ENCODE peak calls at places on chromosome 19, in four cellular contexts. One of them, this sample, is unnamed.
A peak's percentile ranks its signal among the peaks of the same experiment; 100 is the strongest.

GRCh38 chr19:35041548-35042055 is at the start of gene HPN:
- DNase-seq in K562: no peak
- DNase-seq in HepG2: peak; percentile 77
- DNase-seq in GM12878: no peak
- DNase-seq in this sample: no peak

GRCh38 chr19:6270822-6271221 is 9.0 kb downstream of the MLLT1 start:
- DNase-seq in HepG2: no peak
- DNase-seq in K562: no peak
- DNase-seq in GM12878: no peak
- DNase-seq in this sample: no peak

GRCh38 chr19:8358948-8359347 is 5.0 kb upstream of the ANGPTL4 start:
- DNase-seq in GM12878: no peak
- DNase-seq in K562: no peak
- DNase-seq in HepG2: no peak
- DNase-seq in this sample: no peak

GRCh38 chr19:48734625-48735024 is 5.8 kb downstream of the RASIP1 start:
- DNase-seq in HepG2: no peak
- DNase-seq in GM12878: no peak
- DNase-seq in K562: no peak
- DNase-seq in this sample: no peak

GRCh38 chr19:6219592-6220290 is 60.0 kb downstream of the MLLT1 start:
- DNase-seq in K562: no peak
- DNase-seq in HepG2: no peak
- DNase-seq in GM12878: no peak
- DNase-seq in this sample: no peak

GRCh38 chr19:18904334-18905057 is 8.5 kb upstream of the CERS1 start:
- DNase-seq in GM12878: no peak
- DNase-seq in HepG2: no peak
- DNase-seq in K562: no peak
- DNase-seq in this sample: no peak

GRCh38 chr19:49949735-49950589 is 11.0 kb downstream of the SIGLEC11 start:
- DNase-seq in K562: no peak
- DNase-seq in HepG2: no peak
- DNase-seq in GM12878: no peak
- DNase-seq in this sample: no peak

GRCh38 chr19:35592226-35592625 is 6.3 kb downstream of the PMIS2 start:
- DNase-seq in K562: peak; percentile 45
- DNase-seq in GM12878: no peak
- DNase-seq in HepG2: peak; percentile 53
- DNase-seq in this sample: peak; percentile 62

GRCh38 chr19:17304386-17305047 is 1.2 kb upstream of the MRPL34 start:
- DNase-seq in HepG2: no peak
- DNase-seq in K562: no peak
- DNase-seq in GM12878: no peak
- DNase-seq in this sample: no peak

GRCh38 chr19:10262771-10263170 is 8.1 kb upstream of the ICAM1 start:
- DNase-seq in K562: no peak
- DNase-seq in GM12878: no peak
- DNase-seq in HepG2: no peak
- DNase-seq in this sample: no peak

GRCh38 chr19:51398096-51398704 is 7.8 kb upstream of the C19orf84 start:
- DNase-seq in GM12878: no peak
- DNase-seq in K562: peak; percentile 43
- DNase-seq in HepG2: peak; percentile 40
- DNase-seq in this sample: peak; percentile 50

GRCh38 chr19:55750715-55751114 is 8.2 kb upstream of the RFPL4A start:
- DNase-seq in GM12878: no peak
- DNase-seq in HepG2: no peak
- DNase-seq in K562: no peak
- DNase-seq in this sample: no peak

GRCh38 chr19:27647423-27647822 is 1565.5 kb downstream of the UQCRFS1 start:
- DNase-seq in HepG2: no peak
- DNase-seq in GM12878: no peak
- DNase-seq in K562: no peak
- DNase-seq in this sample: no peak

GRCh38 chr19:32336259-32337111 is 8.9 kb upstream of the ZNF507 start:
- DNase-seq in K562: no peak
- DNase-seq in HepG2: peak; percentile 85
- DNase-seq in GM12878: no peak
- DNase-seq in this sample: peak; percentile 58

GRCh38 chr19:41868989-41869300 is 8.1 kb upstream of the CD79A start:
- DNase-seq in K562: no peak
- DNase-seq in GM12878: no peak
- DNase-seq in HepG2: no peak
- DNase-seq in this sample: no peak

GRCh38 chr19:35671818-35672217 is 5.5 kb downstream of the UPK1A start:
- DNase-seq in HepG2: peak; percentile 54
- DNase-seq in K562: peak; percentile 87
- DNase-seq in GM12878: no peak
- DNase-seq in this sample: no peak

GRCh38 chr19:2986951-2987491 is 9.7 kb downstream of the TLE6 start:
- DNase-seq in GM12878: no peak
- DNase-seq in HepG2: no peak
- DNase-seq in K562: no peak
- DNase-seq in this sample: no peak

GRCh38 chr19:14404322-14404721 is 14.8 kb downstream of the DDX39A start:
- DNase-seq in HepG2: no peak
- DNase-seq in GM12878: no peak
- DNase-seq in K562: no peak
- DNase-seq in this sample: no peak
- TF ChIP-seq KDM1A in HepG2: no peak
- TF ChIP-seq KDM1A in GM12878: no peak
- TF ChIP-seq KDM1A in K562: no peak
- TF ChIP-seq KDM1A in this sample: no peak

GRCh38 chr19:40567040-40567749 is 9.5 kb upstream of the SHKBP1 start:
- DNase-seq in K562: peak; percentile 42
- DNase-seq in GM12878: no peak
- DNase-seq in HepG2: no peak
- DNase-seq in this sample: peak; percentile 48
- TF ChIP-seq MYC in K562: no peak
- TF ChIP-seq MYC in GM12878: no peak
- TF ChIP-seq MYC in HepG2: no peak
- TF ChIP-seq MYC in this sample: no peak

GRCh38 chr19:38842439-38843174 is 7.2 kb downstream of the HNRNPL start:
- DNase-seq in GM12878: no peak
- DNase-seq in HepG2: no peak
- DNase-seq in K562: peak; percentile 2
- DNase-seq in this sample: peak; percentile 23
- TF ChIP-seq HDAC2 in GM12878: no peak
- TF ChIP-seq HDAC2 in HepG2: no peak
- TF ChIP-seq HDAC2 in K562: no peak
- TF ChIP-seq HDAC2 in this sample: no peak

GRCh38 chr19:58181902-58182576 is 822 bp upstream of the ZNF274 start:
- DNase-seq in HepG2: peak; percentile 71
- DNase-seq in K562: peak; percentile 67
- DNase-seq in GM12878: no peak
- DNase-seq in this sample: peak; percentile 41
- TF ChIP-seq KDM1A in HepG2: no peak
- TF ChIP-seq KDM1A in K562: no peak
- TF ChIP-seq KDM1A in GM12878: no peak
- TF ChIP-seq KDM1A in this sample: no peak

GRCh38 chr19:709196-709964 is 645 bp downstream of the PALM start:
- DNase-seq in GM12878: no peak
- DNase-seq in HepG2: no peak
- DNase-seq in K562: no peak
- DNase-seq in this sample: no peak

GRCh38 chr19:703329-703650 is 5.4 kb upstream of the PALM start:
- DNase-seq in GM12878: no peak
- DNase-seq in HepG2: no peak
- DNase-seq in K562: no peak
- DNase-seq in this sample: no peak

GRCh38 chr19:708154-709141 is at the start of gene PALM:
- DNase-seq in K562: peak; percentile 67
- DNase-seq in GM12878: no peak
- DNase-seq in HepG2: peak; percentile 39
- DNase-seq in this sample: no peak

GRCh38 chr19:704447-704741 is 4.3 kb upstream of the PALM start:
- DNase-seq in HepG2: no peak
- DNase-seq in GM12878: no peak
- DNase-seq in K562: no peak
- DNase-seq in this sample: no peak

DNA sequence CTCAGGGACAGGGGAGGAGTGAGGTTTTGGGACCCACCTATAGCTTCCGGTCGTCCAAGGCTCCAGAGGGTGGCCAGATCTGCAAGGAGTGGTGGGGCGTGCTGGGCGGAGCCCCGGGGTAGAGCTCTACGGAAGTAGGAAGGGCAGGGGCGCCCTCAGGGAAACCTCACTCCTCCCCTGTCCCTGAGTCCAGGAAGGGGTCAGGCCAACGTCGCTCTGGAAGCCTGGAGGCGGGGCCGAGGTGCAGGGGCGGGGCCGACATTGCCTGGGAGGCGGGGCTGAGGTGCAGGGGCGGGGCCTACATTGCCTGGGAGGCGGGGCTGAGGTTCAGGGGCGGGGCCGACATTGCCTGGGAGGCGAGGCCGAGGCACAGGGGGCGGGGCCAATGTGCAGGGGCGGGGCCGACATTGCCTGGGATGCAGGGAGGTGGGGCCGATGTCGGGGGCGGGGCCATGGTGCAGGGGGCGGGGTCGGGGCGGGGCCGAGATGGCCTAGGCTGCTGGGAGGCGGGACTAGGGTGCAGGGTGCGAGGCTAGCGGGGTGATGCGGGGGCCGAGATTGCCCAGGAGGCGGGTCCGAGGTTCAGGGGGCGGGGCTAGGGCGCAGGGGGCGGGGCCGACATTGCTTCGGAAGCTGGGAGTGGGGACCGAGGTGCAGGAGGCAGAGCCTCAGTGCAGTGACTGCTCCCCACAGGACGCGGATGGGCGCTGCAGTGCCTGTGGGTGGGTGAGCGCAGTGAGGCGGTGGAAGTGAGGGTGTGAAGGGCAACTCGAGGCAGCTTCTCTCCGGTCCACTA is 4.9 kb upstream of the PALM start:
- DNase-seq in GM12878: no peak
- DNase-seq in K562: peak; percentile 97
- DNase-seq in HepG2: peak; percentile 90
- DNase-seq in this sample: peak; percentile 33
- TF ChIP-seq MYC in GM12878: no peak
- TF ChIP-seq MYC in K562: no peak
- TF ChIP-seq MYC in HepG2: no peak
- TF ChIP-seq MYC in this sample: no peak

GRCh38 chr19:4122480-4122879 is 1.4 kb downstream of the MAP2K2 start:
- DNase-seq in GM12878: no peak
- DNase-seq in K562: no peak
- DNase-seq in HepG2: no peak
- DNase-seq in this sample: no peak

GRCh38 chr19:4120933-4121612 is 2.8 kb downstream of the MAP2K2 start:
- DNase-seq in GM12878: no peak
- DNase-seq in K562: no peak
- DNase-seq in HepG2: no peak
- DNase-seq in this sample: no peak

GRCh38 chr19:4119763-4120162 is 4.2 kb downstream of the MAP2K2 start:
- DNase-seq in K562: no peak
- DNase-seq in HepG2: no peak
- DNase-seq in GM12878: no peak
- DNase-seq in this sample: no peak

GRCh38 chr19:4120531-4120930 is 3.4 kb downstream of the MAP2K2 start:
- DNase-seq in HepG2: no peak
- DNase-seq in K562: no peak
- DNase-seq in GM12878: no peak
- DNase-seq in this sample: no peak

DNA sequence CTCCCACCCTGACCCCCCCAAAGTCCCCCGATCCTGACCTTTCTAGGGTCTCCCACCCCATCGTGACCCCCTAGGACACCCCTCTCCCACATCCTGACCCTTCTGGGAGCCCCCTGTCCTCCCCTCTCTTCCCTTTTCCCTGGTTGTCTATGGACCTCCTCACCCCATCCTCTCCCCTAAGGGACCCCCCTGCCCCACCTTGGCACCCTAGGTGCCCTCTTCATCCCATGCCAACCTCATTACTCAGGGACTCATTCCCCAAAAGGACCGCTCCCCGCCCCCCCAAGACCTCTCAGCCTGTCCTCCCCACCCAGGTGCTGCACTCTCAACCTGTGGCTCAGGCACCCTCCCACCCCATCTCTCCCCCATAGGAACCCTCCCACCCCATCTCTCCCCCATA is 2.1 kb downstream of the MAP2K2 start:
- DNase-seq in K562: no peak
- DNase-seq in HepG2: no peak
- DNase-seq in GM12878: no peak
- DNase-seq in this sample: no peak
- TF ChIP-seq HDAC2 in K562: no peak
- TF ChIP-seq HDAC2 in HepG2: no peak
- TF ChIP-seq HDAC2 in GM12878: no peak
- TF ChIP-seq HDAC2 in this sample: no peak

This sample was measured in A549.